ENCODE peak calls at places on chromosomes 5 and 9, in eight cellular contexts. J is AG04450, H is left ventricle myocardium inferior, W is H7, A is cardiac fibroblast, L is NB4, V is cardiac muscle cell, R is IMR-90. Y is an unnamed sample.
A peak's percentile ranks its signal among the peaks of the same experiment; 100 is the strongest.

GRCh38 chr5:154288145-154288544 is 97.6 kb downstream of the GALNT10 start:
- DNase-seq in J (no peak), H (no peak), W (no peak), A (peak; percentile 54), L (no peak), V (no peak), R (peak; percentile 72), Y (peak; percentile 56)

GRCh38 chr9:85163415-85163814 is 493.9 kb downstream of the NTRK2 start:
- DNase-seq in J (no peak), H (no peak), W (no peak), A (peak; percentile 1), L (no peak), V (no peak), R (no peak), Y (no peak)

GRCh38 chr9:87401681-87402080 is 96.0 kb upstream of the DAPK1 start:
- DNase-seq in J (no peak), H (no peak), W (no peak), A (no peak), L (no peak), V (no peak), R (no peak), Y (no peak)

GRCh38 chr5:139851558-139851957 is 56.0 kb downstream of the PSD2 start:
- DNase-seq in J (no peak), H (no peak), W (no peak), A (no peak), L (no peak), V (no peak), R (no peak), Y (no peak)

GRCh38 chr5:150153957-150154617 is 1.6 kb downstream of the PDGFRB start:
- DNase-seq in J (no peak), H (no peak), W (no peak), A (peak; percentile 62), L (peak; percentile 74), V (no peak), R (peak; percentile 80), Y (peak; percentile 82)

GRCh38 chr9:94967481-94967880 is 241.0 kb downstream of the AOPEP start:
- DNase-seq in J (no peak), H (no peak), W (no peak), A (no peak), L (no peak), V (no peak), R (no peak), Y (no peak)

GRCh38 chr9:127637322-127637847 is 25.3 kb downstream of the STXBP1 start:
- DNase-seq in J (peak; percentile 56), H (no peak), W (no peak), A (peak; percentile 90), L (peak; percentile 28), V (no peak), R (peak; percentile 87), Y (peak; percentile 91)

GRCh38 chr5:65101706-65102105 is 333.0 kb downstream of the CWC27 start:
- DNase-seq in J (peak; percentile 69), H (no peak), W (no peak), A (peak; percentile 33), L (no peak), V (no peak), R (peak; percentile 70), Y (peak; percentile 80)

GRCh38 chr5:103510851-103511553 is 51.6 kb downstream of the NUDT12 start:
- DNase-seq in J (no peak), H (no peak), W (no peak), A (peak; percentile 65), L (no peak), V (no peak), R (no peak), Y (no peak)

GRCh38 chr5:76524872-76525271 is 98.3 kb downstream of the F2RL2 start:
- DNase-seq in J (no peak), H (no peak), W (no peak), A (peak; percentile 55), L (peak; percentile 27), V (no peak), R (no peak), Y (peak; percentile 10)

GRCh38 chr9:12874395-12874794 is 99.6 kb downstream of the LURAP1L start:
- DNase-seq in J (no peak), H (no peak), W (no peak), A (no peak), L (no peak), V (no peak), R (no peak), Y (no peak)

DNA sequence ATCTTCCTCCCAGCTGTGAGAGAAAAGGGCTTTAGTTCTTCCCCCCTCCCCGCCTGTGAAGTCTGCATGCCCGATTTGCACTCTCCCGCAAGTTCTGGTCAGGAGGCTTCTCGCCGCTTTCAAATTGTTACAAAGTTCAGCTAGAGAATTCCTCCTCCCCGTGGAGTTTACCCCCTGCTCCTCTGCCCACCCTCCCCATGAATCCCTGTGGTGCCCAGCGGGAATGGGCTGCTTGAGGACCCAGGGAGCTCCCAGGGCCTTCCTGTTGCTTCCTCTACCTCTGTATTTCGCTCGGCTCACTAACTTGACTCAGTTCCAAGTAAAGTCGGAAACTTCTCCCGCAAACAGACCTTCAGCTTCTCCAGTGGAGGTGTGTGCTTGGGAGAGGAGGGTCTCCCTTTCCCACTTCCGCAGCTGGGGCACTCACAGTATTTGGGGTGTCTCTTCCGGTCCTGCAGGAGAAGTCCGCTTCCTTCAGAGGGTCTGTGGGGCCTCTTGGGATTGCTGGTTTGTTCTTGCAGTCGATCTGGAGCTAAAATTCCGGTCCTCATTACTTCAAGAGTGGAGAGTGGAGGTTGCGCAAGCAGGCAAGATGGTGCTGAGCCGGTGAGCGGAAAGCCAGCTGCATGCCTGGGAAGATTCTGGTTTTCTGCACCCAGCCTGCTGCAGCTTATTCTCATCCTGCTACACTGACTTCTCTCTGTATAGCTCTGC is 97.8 kb downstream of the ADAMTS12 start:
- DNase-seq in J (no peak), H (no peak), W (no peak), A (peak; percentile 55), L (no peak), V (no peak), R (no peak), Y (no peak)
- H3K4me3 ChIP-seq in J (no peak overlapping the region), H (no peak overlapping the region), W (no peak overlapping the region), A (no peak overlapping the region), L (no peak overlapping the region), V (no peak overlapping the region), R (no peak overlapping the region), Y (no peak overlapping the region)

GRCh38 chr9:133276001-133276884 is 1.2 kb upstream of the ABO start:
- DNase-seq in J (no peak), H (no peak), W (no peak), A (no peak), L (no peak), V (no peak), R (no peak), Y (no peak)
- H3K4me3 ChIP-seq in J (no peak overlapping the region), H (peak overlapping the region; percentile 75), W (peak overlapping the region; percentile 55), A (no peak overlapping the region), L (no peak overlapping the region), V (peak overlapping the region; percentile 24), R (no peak overlapping the region), Y (no peak overlapping the region)

GRCh38 chr5:22249209-22249608 is 603.9 kb downstream of the CDH12 start:
- DNase-seq in J (no peak), H (no peak), W (no peak), A (no peak), L (no peak), V (no peak), R (no peak), Y (no peak)

GRCh38 chr5:22250528-22250927 is 602.6 kb downstream of the CDH12 start:
- DNase-seq in J (no peak), H (no peak), W (no peak), A (no peak), L (no peak), V (no peak), R (no peak), Y (no peak)
- H3K4me3 ChIP-seq in J (no peak overlapping the region), H (no peak overlapping the region), W (no peak overlapping the region), A (no peak overlapping the region), L (no peak overlapping the region), V (no peak overlapping the region), R (no peak overlapping the region), Y (no peak overlapping the region)

DNA sequence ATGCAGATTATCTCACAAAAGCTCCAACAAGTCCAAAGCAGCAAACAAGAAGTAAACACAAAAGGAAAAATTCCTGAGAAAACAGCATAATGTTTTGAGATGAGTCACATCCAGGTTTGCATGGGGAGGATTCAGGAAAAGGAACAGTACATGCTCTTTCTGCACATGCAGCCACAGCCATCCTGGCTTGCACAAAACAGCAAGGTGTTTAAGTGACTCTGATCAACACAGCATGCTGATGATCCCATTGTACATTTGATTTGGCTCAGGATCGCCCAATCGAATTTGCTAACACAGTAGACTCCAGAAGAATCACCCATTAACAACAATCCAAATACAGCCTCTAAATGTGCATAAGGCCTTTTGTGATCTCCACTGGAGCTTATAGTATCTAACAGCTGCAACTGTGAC is 143.0 kb downstream of the ELAVL2 start:
- DNase-seq in J (no peak), H (no peak), W (no peak), A (no peak), L (no peak), V (no peak), R (no peak), Y (peak; percentile 1)
- H3K4me3 ChIP-seq in J (no peak overlapping the region), H (no peak overlapping the region), W (no peak overlapping the region), A (no peak overlapping the region), L (no peak overlapping the region), V (no peak overlapping the region), R (no peak overlapping the region), Y (no peak overlapping the region)

GRCh38 chr9:16202221-16202620 is 649.4 kb downstream of the CCDC171 start:
- DNase-seq in J (no peak), H (no peak), W (no peak), A (no peak), L (no peak), V (no peak), R (peak; percentile 19), Y (no peak)

GRCh38 chr9:16192403-16193017 is 639.7 kb downstream of the CCDC171 start:
- DNase-seq in J (no peak), H (no peak), W (no peak), A (peak; percentile 79), L (peak; percentile 15), V (no peak), R (peak; percentile 65), Y (peak; percentile 51)

GRCh38 chr9:16196206-16196605 is 643.4 kb downstream of the CCDC171 start:
- DNase-seq in J (no peak), H (no peak), W (no peak), A (no peak), L (no peak), V (no peak), R (peak; percentile 13), Y (no peak)

GRCh38 chr9:16202913-16203734 is 650.3 kb downstream of the CCDC171 start:
- DNase-seq in J (peak; percentile 70), H (no peak), W (peak; percentile 38), A (peak; percentile 77), L (no peak), V (no peak), R (peak; percentile 91), Y (peak; percentile 91)

DNA sequence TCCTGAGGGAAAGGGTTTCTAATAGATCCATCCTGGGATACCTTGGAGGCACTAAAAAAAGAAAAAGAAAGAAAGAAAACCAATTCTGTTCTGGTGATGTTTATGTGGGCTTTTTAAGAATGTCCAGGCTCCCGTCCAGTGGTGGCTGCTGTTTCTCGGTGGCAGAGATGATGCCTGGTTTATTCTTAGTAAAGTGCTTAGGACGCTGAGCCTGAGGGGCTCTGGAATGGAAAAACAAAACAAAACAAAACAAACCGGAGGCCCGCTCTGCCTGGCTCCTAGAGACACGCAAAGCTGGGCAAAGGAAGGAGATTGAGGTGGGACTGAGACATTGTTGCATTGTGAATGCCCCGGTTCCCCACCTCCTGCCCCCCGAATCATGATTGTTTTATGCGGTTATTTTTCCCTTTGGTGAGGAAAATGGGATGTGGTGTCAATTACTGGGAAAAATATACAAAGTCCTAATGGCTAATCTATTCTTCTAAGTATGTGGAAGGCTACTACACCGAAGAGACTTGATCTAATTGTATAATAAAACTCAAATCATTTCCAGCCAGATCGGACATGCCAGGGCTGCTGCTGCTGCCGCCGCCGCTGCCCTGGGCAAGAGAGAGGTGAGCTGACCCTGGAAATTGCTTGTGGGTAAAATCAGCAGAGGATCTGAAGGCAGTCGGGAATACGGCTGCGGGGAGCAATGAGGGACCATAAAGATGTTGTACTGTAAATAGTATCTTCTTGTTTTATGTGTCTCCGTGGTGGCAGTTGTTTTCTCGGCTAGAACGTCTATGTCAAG is 644.9 kb downstream of the CCDC171 start:
- DNase-seq in J (no peak), H (no peak), W (no peak), A (no peak), L (no peak), V (no peak), R (peak; percentile 44), Y (no peak)
- H3K4me3 ChIP-seq in J (no peak overlapping the region), H (peak overlapping the region; percentile 10), W (no peak overlapping the region), A (no peak overlapping the region), L (no peak overlapping the region), V (no peak overlapping the region), R (no peak overlapping the region), Y (no peak overlapping the region)